ENCODE peak calls at places on chromosomes 11 and 22, in eight cellular contexts. W, I, H, Y, K, V, A and T are unnamed samples.
A peak's percentile ranks its signal among the peaks of the same experiment; 100 is the strongest.

GRCh38 chr22:27218521-27218920 is 561.1 kb downstream of the MIAT start:
- DNase-seq in K (no peak), A (no peak), W (peak; percentile 40), V (no peak), I (no peak), H (no peak), Y (no peak), T (no peak)

GRCh38 chr22:27100789-27101188 is 443.4 kb downstream of the MIAT start:
- DNase-seq in A (peak; percentile 88), V (peak; percentile 67), I (no peak), W (no peak), K (no peak), Y (no peak), H (peak; percentile 64), T (no peak)

GRCh38 chr11:74086242-74086884 is 77.5 kb upstream of the UCP3 start:
- DNase-seq in W (no peak), H (peak; percentile 50), Y (no peak), V (peak; percentile 63), I (no peak), K (no peak), A (no peak), T (peak; percentile 84)

GRCh38 chr22:39298194-39298987 is 21.0 kb downstream of the RPL3 start:
- DNase-seq in V (no peak), W (peak; percentile 62), A (no peak), K (no peak), Y (no peak), I (no peak), H (no peak), T (no peak)

GRCh38 chr11:88100161-88100560 is 75.1 kb downstream of the RAB38 start:
- DNase-seq in Y (no peak), A (no peak), K (no peak), I (no peak), H (no peak), V (no peak), W (no peak), T (no peak)

GRCh38 chr11:7278314-7278917 is 26.7 kb downstream of the SYT9 start:
- DNase-seq in I (no peak), Y (peak; percentile 69), H (peak; percentile 41), A (peak; percentile 65), V (peak; percentile 69), K (no peak), W (no peak), T (no peak)

GRCh38 chr11:76598426-76598839 is 72.1 kb downstream of the LRRC32 start:
- DNase-seq in Y (peak; percentile 59), W (peak; percentile 33), V (peak; percentile 65), K (no peak), H (peak; percentile 73), A (peak; percentile 75), I (no peak), T (no peak)

GRCh38 chr22:25053153-25053805 is 100.8 kb downstream of the KIAA1671 start:
- DNase-seq in I (no peak), K (no peak), W (no peak), Y (peak; percentile 56), V (peak; percentile 12), H (peak; percentile 42), A (no peak), T (no peak)

GRCh38 chr22:19291580-19292261 is at the start of gene CLTCL1:
- DNase-seq in Y (peak; percentile 48), K (peak; percentile 95), V (peak; percentile 73), A (peak; percentile 96), I (no peak), W (peak; percentile 84), H (peak; percentile 74), T (no peak)

DNA sequence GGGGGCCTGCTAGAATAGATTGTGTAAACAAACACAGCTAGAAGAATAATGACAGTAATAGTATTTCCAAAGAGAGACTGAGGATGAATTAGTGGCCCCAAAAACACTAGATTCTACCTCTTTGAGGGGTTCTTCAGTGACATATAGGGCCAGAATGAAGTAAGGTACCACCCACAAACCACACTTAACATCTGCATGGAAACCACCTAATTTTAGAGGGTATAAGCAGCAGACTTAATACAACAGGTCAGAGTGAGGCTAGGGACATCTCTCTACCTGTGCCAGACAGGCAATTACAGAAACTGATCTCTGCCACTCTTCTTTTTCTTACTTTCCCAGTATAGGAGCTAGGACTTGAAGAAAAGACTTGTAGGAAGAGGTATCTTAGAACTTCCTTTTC is 20.1 kb downstream of the ELP4 start:
- DNase-seq in V (no peak), W (no peak), K (no peak), I (no peak), A (no peak), H (no peak), Y (no peak), T (no peak)
- H3K4me3 ChIP-seq in V (no peak overlapping the region), W (no peak overlapping the region), K (no peak overlapping the region), I (no peak overlapping the region), A (no peak overlapping the region), H (no peak overlapping the region), Y (no peak overlapping the region), T (no peak overlapping the region)

DNA sequence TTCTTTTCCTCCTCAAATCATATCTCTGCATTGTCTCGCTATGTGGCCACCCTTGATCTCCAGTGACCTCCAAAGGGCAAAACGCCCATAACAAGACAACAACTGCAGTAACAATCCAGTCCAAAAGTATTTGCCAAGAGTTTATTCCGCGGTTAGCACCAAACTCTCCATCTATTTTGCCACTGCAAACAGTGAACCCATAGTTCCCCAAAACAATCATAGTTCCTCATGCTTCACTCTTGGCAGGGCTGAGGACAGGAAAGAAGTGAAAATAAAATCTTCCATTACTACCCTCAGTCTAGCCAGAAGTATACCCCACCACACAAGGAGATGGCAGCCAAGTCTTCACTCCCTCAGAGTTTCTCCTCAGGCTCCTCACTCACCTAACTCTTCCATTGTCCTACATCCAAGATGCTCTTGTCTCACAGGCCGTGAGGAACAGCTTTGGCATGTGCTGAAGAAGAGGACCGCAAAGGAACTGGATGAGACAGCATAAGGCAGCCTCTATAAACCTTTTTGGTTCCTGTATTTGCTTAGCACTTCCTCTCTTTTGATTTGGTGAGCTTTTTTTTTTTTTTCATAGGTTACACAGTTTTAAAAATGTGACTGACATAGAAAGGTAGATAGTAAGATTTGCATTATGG is at the start of gene LPXN:
- DNase-seq in W (no peak), V (peak; percentile 14), Y (peak; percentile 90), A (no peak), K (no peak), H (no peak), I (no peak), T (no peak)
- TF ChIP-seq CTCF in W (no peak), V (no peak), Y (no peak), A (no peak), K (no peak), H (no peak), I (no peak), T (no peak)

GRCh38 chr11:67265633-67266423 is 445 bp upstream of the GRK2 start:
- DNase-seq in A (peak; percentile 89), H (peak; percentile 53), K (peak; percentile 97), V (peak; percentile 51), W (peak; percentile 70), I (no peak), Y (peak; percentile 77), T (no peak)
- H3K4me3 ChIP-seq in A (no peak overlapping the region), H (peak overlapping the region; percentile 14), K (no peak overlapping the region), V (peak overlapping the region; percentile 74), W (peak overlapping the region; percentile 22), I (peak overlapping the region; percentile 29), Y (peak overlapping the region; percentile 57), T (peak overlapping the region; percentile 45)

GRCh38 chr11:34065505-34066203 is 14.1 kb downstream of the CAPRIN1 start:
- DNase-seq in H (peak; percentile 28), A (no peak), K (no peak), Y (no peak), V (peak; percentile 49), I (no peak), W (no peak), T (no peak)
- TF ChIP-seq CTCF in H (no peak), A (peak; percentile 8), K (no peak), Y (no peak), V (no peak), I (no peak), W (no peak), T (no peak)